ENCODE peak calls at places on chromosomes 6 and 20, in five cellular contexts. J is lung, O is adrenal gland, V is astrocyte, C is hepatocyte. A is an unnamed sample.

GRCh38 chr20:48631114-48632016 is 196.4 kb downstream of the PREX1 start:
- DNase-seq in C (no peak), O (no peak), J (no peak), V (peak), A (no peak)

GRCh38 chr6:89895273-89895874 is 1.1 kb downstream of the GJA10 start:
- DNase-seq in J (no peak), V (peak), O (peak), C (peak), A (no peak)

GRCh38 chr6:138454976-138455706 is 44.2 kb downstream of the NHSL1 start:
- DNase-seq in J (no peak), C (no peak), O (no peak), V (peak), A (no peak)

GRCh38 chr20:57809661-57810172 is 99.9 kb upstream of the PMEPA1 start:
- DNase-seq in V (no peak), C (peak), J (no peak), O (peak), A (no peak)

GRCh38 chr20:4916991-4917881 is 84.1 kb downstream of the SLC23A2 start:
- DNase-seq in V (peak), J (no peak), C (no peak), O (no peak), A (no peak)

GRCh38 chr20:24964518-24964838 is 15.4 kb downstream of the CST7 start:
- DNase-seq in C (no peak), V (no peak), J (no peak), O (no peak), A (peak)

GRCh38 chr6:4637691-4638433 is 138.3 kb upstream of the CDYL start:
- DNase-seq in O (no peak), V (peak), C (peak), J (no peak), A (no peak)

GRCh38 chr6:138188278-138188923 is 26.7 kb downstream of the ARFGEF3 start:
- DNase-seq in J (no peak), O (no peak), V (no peak), C (peak), A (no peak)

GRCh38 chr6:129730477-129731165 is 20.6 kb upstream of the ARHGAP18 start:
- DNase-seq in C (peak), V (no peak), O (no peak), J (no peak), A (no peak)

GRCh38 chr6:107654736-107655135 is 164.8 kb downstream of the SOBP start:
- DNase-seq in O (no peak), C (no peak), V (no peak), J (no peak), A (no peak)

GRCh38 chr20:25372584-25373336 is 17.9 kb downstream of the ABHD12 start:
- DNase-seq in V (peak), J (no peak), C (no peak), O (no peak), A (no peak)

GRCh38 chr6:167552961-167553360 is 228.1 kb downstream of the TTLL2 start:
- DNase-seq in V (no peak), J (no peak), C (no peak), O (no peak), A (no peak)

GRCh38 chr6:138468320-138469015 is 30.8 kb downstream of the NHSL1 start:
- DNase-seq in C (no peak), O (no peak), J (no peak), V (peak), A (no peak)

GRCh38 chr6:43541774-43542471 is 25.0 kb downstream of the POLR1C start:
- DNase-seq in C (no peak), O (no peak), V (no peak), J (no peak), A (no peak)

GRCh38 chr6:160678230-160678629 is 14.2 kb upstream of the LPA start:
- DNase-seq in V (peak), J (no peak), C (no peak), O (no peak), A (no peak)

GRCh38 chr6:4849214-4849613 is 73.0 kb downstream of the CDYL start:
- DNase-seq in O (no peak), J (no peak), V (peak), C (no peak), A (no peak)

GRCh38 chr20:62759981-62760431 is 36.3 kb upstream of the MRGBP start:
- DNase-seq in C (no peak), O (no peak), V (no peak), J (no peak), A (no peak)

GRCh38 chr6:27688014-27688586 is 215.2 kb upstream of the ZNF184 start:
- DNase-seq in O (peak), J (peak), V (peak), C (peak), A (peak)

GRCh38 chr20:760751-761417 is 7.4 kb downstream of the SLC52A3 start:
- DNase-seq in J (no peak), V (no peak), C (peak), O (peak), A (peak)

GRCh38 chr6:52675372-52675771 is 4.5 kb downstream of the TMEM14A start:
- DNase-seq in O (no peak), J (no peak), C (no peak), V (no peak), A (no peak)

GRCh38 chr20:17533396-17533795 is 2.2 kb upstream of the BFSP1 start:
- DNase-seq in O (no peak), V (peak), C (peak), J (no peak), A (peak)

GRCh38 chr6:71294121-71294523 is 5.5 kb downstream of the OGFRL1 start:
- DNase-seq in O (peak), V (peak), C (no peak), J (peak), A (no peak)

GRCh38 chr20:59623133-59623532 is 18.8 kb downstream of the PHACTR3 start:
- DNase-seq in J (no peak), O (no peak), V (no peak), C (no peak), A (no peak)

GRCh38 chr6:158506577-158506976 is 53.3 kb upstream of the TMEM181 start:
- DNase-seq in O (no peak), V (peak), J (no peak), C (no peak), A (peak)

GRCh38 chr20:58868795-58869194 is 16.3 kb downstream of the GNAS start:
- DNase-seq in J (no peak), O (no peak), C (peak), V (no peak), A (peak)

GRCh38 chr6:136067731-136068341 is 182.3 kb downstream of the MTFR2 start:
- DNase-seq in J (no peak), C (no peak), V (peak), O (no peak), A (no peak)

GRCh38 chr20:58959652-58960051 is 21.4 kb upstream of the NELFCD start:
- DNase-seq in O (no peak), V (no peak), C (no peak), J (no peak), A (no peak)

GRCh38 chr20:59935457-59936185 is 2.2 kb upstream of the SYCP2 start:
- DNase-seq in V (no peak), O (no peak), C (no peak), J (no peak), A (no peak)

GRCh38 chr6:102670756-102671155 is 1277.2 kb downstream of the GRIK2 start:
- DNase-seq in V (no peak), J (no peak), O (no peak), C (no peak), A (no peak)

GRCh38 chr6:158448856-158449255 is 111.0 kb upstream of the TMEM181 start:
- DNase-seq in O (no peak), J (no peak), C (no peak), V (no peak), A (no peak)

GRCh38 chr6:41731561-41732086 is 3.8 kb downstream of the TFEB start:
- DNase-seq in C (no peak), V (no peak), J (no peak), O (no peak), A (no peak)
- H3K4me3 ChIP-seq in C (peak), V (no peak), J (no peak), O (no peak), A (no peak)

GRCh38 chr6:41191569-41191968 is 9.4 kb downstream of the TREML2 start:
- DNase-seq in V (no peak), J (no peak), O (no peak), C (peak), A (peak)
- TF ChIP-seq CTCF in V (no peak), J (no peak), O (no peak), C (peak), A (peak)

DNA sequence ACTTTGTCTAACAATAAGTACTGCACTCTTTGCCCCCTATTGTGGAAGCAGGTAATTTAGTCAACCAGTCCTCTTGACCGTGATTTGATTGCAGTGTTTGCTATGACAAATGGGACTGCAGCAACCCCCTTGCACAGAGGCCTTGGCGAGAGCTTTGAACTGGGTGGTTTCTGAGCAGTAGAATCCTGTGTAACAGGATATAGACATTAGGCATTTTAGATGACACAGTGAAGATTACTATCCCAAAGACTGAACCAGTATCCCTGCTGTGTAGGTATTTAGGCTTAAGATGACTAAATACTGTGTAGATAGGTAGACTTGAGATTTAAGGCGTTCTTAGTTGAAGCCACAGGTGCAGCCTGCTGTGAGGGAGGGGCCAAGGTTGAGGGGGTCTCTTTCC is 9.9 kb downstream of the DNMT3B start:
- DNase-seq in J (no peak), C (no peak), O (no peak), V (no peak), A (no peak)
- H3K4me3 ChIP-seq in J (no peak), C (no peak), O (no peak), V (no peak), A (no peak)

GRCh38 chr20:44222969-44223368 is 12.4 kb upstream of the OSER1 start:
- DNase-seq in O (no peak), J (no peak), V (no peak), C (no peak), A (peak)
- TF ChIP-seq CTCF in O (no peak), J (no peak), V (no peak), C (no peak), A (peak)

DNA sequence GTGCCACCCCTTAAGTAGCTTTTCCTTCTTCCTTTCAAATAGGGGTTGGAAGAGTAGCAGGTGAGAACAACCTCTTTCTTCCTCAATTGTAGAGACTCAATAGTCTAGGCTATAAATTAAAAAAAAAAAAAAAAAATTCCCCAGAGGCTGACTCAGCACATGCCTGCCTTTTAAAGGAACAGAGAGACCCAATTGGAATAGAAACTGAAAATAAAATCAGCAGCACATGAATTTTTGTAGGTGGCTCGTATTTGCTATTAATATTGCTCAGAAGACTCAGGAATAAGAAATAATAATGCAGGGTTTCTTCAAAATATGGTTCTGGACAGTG is 19.3 kb downstream of the TOP1 start:
- DNase-seq in O (no peak), V (no peak), J (no peak), C (no peak), A (no peak)
- H3K4me3 ChIP-seq in O (peak), V (no peak), J (no peak), C (no peak), A (no peak)

DNA sequence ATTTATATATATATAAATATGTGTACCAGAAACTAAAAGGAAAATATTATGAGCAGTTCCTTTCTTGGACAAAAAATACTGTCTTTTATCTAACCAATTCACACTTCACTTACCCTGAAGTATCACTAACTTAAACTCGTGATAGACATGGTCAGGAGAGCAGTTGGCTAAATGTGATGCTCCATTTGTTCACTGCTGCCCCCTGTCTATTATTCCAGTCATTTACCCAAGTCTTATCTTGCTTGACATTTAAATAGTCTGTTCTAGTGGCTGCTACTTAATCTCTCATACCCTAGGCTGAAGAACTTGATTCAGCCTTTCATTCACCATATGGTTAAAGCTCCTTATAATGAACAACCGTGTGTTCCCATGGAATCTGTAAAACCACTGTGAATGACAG is 789.6 kb upstream of the EYS start:
- DNase-seq in V (no peak), C (peak), O (no peak), J (no peak), A (peak)
- TF ChIP-seq CTCF in V (peak), C (peak), O (peak), J (no peak), A (peak)

GRCh38 chr6:142374090-142374783 is 72.4 kb downstream of the ADGRG6 start:
- DNase-seq in C (no peak), V (no peak), O (no peak), J (no peak), A (no peak)
- H3K4me3 ChIP-seq in C (no peak), V (no peak), O (no peak), J (no peak), A (no peak)

DNA sequence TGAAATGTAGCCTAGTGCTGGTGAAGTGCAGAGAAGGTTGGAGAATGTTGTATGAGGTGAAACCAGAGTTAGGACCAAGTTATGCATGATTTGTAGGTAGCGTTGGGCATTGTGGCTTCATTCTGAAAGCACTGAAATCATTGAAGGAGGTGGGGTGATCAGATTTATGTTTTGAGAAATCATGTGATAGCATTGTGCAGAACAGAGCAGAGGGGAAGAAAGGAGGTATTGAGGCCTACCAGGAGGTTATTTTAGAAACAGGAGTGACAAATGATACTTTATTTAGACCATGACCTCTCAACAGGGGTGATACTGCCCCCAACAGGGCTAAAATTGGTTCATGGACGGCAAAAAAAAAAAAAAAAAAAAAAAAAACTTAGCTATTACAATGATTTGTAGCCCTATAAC is 15.6 kb upstream of the HMGN3 start:
- DNase-seq in V (no peak), J (no peak), C (no peak), O (no peak), A (no peak)
- TF ChIP-seq CTCF in V (no peak), J (no peak), C (no peak), O (no peak), A (no peak)

GRCh38 chr6:7469696-7470095 is 71.8 kb upstream of the DSP start:
- DNase-seq in J (no peak), O (no peak), C (no peak), V (no peak), A (no peak)

GRCh38 chr6:7463785-7464184 is 74.2 kb downstream of the RIOK1 start:
- DNase-seq in C (peak), O (no peak), V (no peak), J (no peak), A (no peak)

GRCh38 chr6:7471171-7471570 is 70.3 kb upstream of the DSP start:
- DNase-seq in J (no peak), V (no peak), O (no peak), C (no peak), A (no peak)

GRCh38 chr6:7467007-7467897 is 74.2 kb upstream of the DSP start:
- DNase-seq in J (no peak), C (peak), V (peak), O (peak), A (no peak)

DNA sequence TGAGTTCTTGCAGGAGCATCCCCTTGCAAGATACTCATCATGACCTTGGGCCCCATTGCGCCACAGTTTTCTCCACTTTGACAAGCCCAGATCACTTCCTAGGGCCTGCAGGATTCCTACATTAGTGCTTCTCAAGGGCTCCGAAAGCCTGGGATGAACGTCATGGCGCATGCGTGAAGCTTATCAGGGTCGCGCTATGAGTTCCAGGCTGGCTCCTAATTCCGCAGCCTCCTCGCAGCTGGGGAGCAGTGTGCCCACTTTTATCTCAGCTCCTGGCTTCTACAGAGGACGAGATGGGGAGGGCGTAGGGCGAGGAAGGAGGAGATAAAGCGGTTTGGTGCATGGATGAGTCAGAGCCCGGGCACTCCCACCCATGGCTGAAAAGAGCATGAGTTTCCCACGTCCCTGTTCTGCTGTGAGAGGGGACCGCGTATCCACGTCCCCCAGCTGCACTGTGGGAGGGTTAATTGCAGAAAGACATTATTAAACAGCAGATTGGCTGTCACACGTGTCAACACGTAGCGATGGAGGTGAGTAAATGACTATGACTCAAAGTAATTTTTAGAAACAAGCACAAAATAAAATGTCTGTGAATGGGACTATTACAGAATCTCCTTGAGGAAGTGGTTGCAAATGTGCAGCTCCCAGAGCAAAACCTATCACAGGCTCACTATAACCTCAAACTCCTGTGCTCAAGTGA is 72.9 kb upstream of the DSP start:
- DNase-seq in V (peak), J (no peak), O (peak), C (peak), A (peak)
- H3K4me3 ChIP-seq in V (peak), J (no peak), O (peak), C (no peak), A (peak)